ENCODE peak calls at places on chromosomes 16 and 17, in ten cellular contexts. U, N, Q, A, K, S, D, L, E and R are unnamed samples. For H3K4me1, the result is how much of the 10 kb centered on the place peaks cover.

GRCh38 chr17:48198950-48199541 is 91.5 kb downstream of the SNX11 start:
- DNase-seq in U (no peak), K (no peak), A (no peak), Q (no peak), D (no peak), N (no peak), S (no peak), E (no peak), L (peak), R (no peak)

GRCh38 chr17:76968707-76969597 is 100.7 kb downstream of the MGAT5B start:
- DNase-seq in L (no peak), N (peak), K (peak), E (peak), U (peak), Q (peak), S (no peak), D (peak), A (peak), R (peak)

GRCh38 chr17:3009411-3009920 is 53.9 kb downstream of the OR1D5 start:
- DNase-seq in Q (no peak), S (no peak), L (no peak), E (no peak), U (no peak), N (no peak), A (no peak), K (no peak), D (no peak), R (no peak)

GRCh38 chr16:66176731-66177130 is 189.8 kb upstream of the CDH5 start:
- DNase-seq in K (no peak), D (no peak), N (no peak), S (no peak), A (no peak), U (no peak), Q (no peak), L (no peak), E (no peak), R (no peak)

GRCh38 chr17:511001-511690 is 158.5 kb upstream of the RPH3AL start:
- DNase-seq in Q (no peak), N (no peak), L (no peak), S (peak), A (no peak), K (no peak), U (no peak), E (no peak), D (no peak), R (no peak)

GRCh38 chr16:229731-230281 is 557 bp upstream of the LUC7L start:
- DNase-seq in D (no peak), U (no peak), S (no peak), L (no peak), N (no peak), A (no peak), K (no peak), Q (no peak), E (no peak), R (no peak)

GRCh38 chr16:79717324-79717848 is 116.8 kb upstream of the MAF start:
- DNase-seq in S (no peak), N (no peak), K (no peak), U (no peak), D (no peak), Q (no peak), E (no peak), L (no peak), A (no peak), R (no peak)

GRCh38 chr17:49442051-49442450 is 27.4 kb upstream of the PHB1 start:
- DNase-seq in S (no peak), D (no peak), A (no peak), U (no peak), Q (no peak), N (no peak), E (no peak), L (no peak), K (no peak), R (no peak)

GRCh38 chr16:88381820-88382451 is 823 bp upstream of the ZNF469 start:
- DNase-seq in U (peak), S (no peak), L (no peak), A (no peak), N (no peak), E (peak), Q (no peak), K (peak), D (no peak), R (peak)

DNA sequence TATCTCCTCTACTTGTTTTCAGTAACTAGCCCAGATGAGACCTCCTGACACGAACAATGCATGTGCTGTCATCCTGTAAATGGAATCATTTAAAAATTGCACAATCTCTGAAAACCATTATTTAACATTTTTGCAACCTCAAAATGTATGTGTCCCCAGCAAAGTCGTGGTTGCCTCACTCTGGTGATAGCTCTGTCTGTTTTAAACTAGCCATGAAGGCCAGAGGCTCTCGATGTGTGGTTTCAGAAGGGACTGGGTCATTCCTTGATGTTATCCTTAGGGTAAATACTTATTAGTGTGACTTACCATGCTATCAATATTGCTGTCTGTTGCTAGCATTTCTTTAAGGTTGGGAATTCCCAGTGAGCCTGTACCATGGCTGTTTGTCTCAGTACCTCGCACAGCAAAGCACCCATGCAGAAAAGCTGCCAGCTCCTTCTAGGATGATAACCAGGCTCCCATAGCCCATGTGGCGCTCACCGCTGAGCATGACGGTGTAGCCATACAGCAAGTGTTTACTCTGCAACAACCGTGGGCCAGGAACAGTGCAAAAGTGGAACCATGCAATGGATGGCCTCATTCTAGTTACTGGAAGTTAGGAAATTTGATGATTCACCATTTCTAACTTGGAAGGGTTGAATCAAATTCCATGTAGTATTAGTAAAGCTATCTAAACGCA is 2.9 kb upstream of the PGS1 start:
- DNase-seq in D (no peak), Q (peak), A (no peak), K (no peak), L (no peak), S (peak), U (no peak), E (no peak), N (peak), R (no peak)
- H3K4me1 ChIP-seq in D (under half), Q (under half), A (under half), K (under half), L (under half), S (under half), U (under half), E (under half), N (under half), R (under half)

GRCh38 chr17:65074778-65075250 is 18.3 kb upstream of the GNA13 start:
- DNase-seq in A (no peak), Q (peak), K (no peak), U (peak), D (no peak), E (no peak), S (peak), L (peak), N (no peak), R (no peak)

GRCh38 chr17:65078441-65079160 is 22.1 kb upstream of the GNA13 start:
- DNase-seq in U (no peak), E (no peak), D (no peak), A (peak), Q (no peak), K (no peak), S (peak), L (no peak), N (no peak), R (no peak)

GRCh38 chr17:65085397-65085796 is 28.9 kb upstream of the GNA13 start:
- DNase-seq in A (no peak), Q (no peak), D (no peak), S (peak), U (no peak), L (no peak), N (no peak), E (peak), K (no peak), R (no peak)

GRCh38 chr17:65081439-65081838 is 24.9 kb upstream of the GNA13 start:
- DNase-seq in Q (no peak), U (no peak), S (no peak), K (no peak), L (no peak), N (no peak), E (no peak), A (no peak), D (no peak), R (no peak)

DNA sequence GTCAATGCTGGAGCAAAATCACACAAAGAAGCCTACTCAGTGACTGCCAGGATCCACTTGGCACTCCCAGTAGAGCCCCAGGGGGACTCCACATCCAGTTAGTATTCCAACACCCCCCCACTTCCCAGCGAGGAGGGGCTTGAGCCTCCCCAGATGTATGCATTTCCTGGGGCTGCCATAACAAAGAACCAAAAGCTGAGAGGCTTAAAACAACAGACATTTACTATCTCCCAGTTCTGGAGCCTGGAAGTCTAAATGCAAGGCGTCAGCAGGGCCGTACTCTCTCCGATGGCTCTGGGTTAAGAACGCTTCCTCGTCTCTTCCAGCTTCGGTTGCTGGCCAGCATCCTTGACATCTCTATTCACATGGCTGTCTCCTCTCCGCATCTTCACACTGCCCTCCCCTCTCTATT is 23.0 kb upstream of the GNA13 start:
- DNase-seq in L (no peak), K (no peak), S (no peak), D (no peak), A (no peak), N (no peak), U (no peak), Q (no peak), E (peak), R (no peak)
- H3K4me1 ChIP-seq in L (under half), K (under half), S (under half), D (under half), A (under half), N (under half), U (under half), Q (under half), E (under half), R (under half)

GRCh38 chr17:17783121-17783824 is 53.5 kb downstream of the SREBF1 start:
- DNase-seq in S (no peak), D (peak), K (peak), Q (peak), L (peak), E (peak), N (peak), U (peak), A (peak), R (peak)

GRCh38 chr17:17783825-17784598 is 52.8 kb downstream of the SREBF1 start:
- DNase-seq in U (peak), L (peak), E (peak), D (no peak), K (no peak), Q (peak), S (no peak), N (peak), A (peak), R (peak)

GRCh38 chr17:17782425-17783120 is 54.2 kb downstream of the SREBF1 start:
- DNase-seq in L (no peak), E (peak), K (peak), A (peak), U (peak), D (no peak), S (no peak), Q (peak), N (no peak), R (no peak)

GRCh38 chr17:17785407-17785806 is 51.4 kb downstream of the SREBF1 start:
- DNase-seq in L (no peak), E (no peak), A (no peak), D (no peak), N (no peak), K (no peak), Q (peak), U (no peak), S (no peak), R (no peak)

DNA sequence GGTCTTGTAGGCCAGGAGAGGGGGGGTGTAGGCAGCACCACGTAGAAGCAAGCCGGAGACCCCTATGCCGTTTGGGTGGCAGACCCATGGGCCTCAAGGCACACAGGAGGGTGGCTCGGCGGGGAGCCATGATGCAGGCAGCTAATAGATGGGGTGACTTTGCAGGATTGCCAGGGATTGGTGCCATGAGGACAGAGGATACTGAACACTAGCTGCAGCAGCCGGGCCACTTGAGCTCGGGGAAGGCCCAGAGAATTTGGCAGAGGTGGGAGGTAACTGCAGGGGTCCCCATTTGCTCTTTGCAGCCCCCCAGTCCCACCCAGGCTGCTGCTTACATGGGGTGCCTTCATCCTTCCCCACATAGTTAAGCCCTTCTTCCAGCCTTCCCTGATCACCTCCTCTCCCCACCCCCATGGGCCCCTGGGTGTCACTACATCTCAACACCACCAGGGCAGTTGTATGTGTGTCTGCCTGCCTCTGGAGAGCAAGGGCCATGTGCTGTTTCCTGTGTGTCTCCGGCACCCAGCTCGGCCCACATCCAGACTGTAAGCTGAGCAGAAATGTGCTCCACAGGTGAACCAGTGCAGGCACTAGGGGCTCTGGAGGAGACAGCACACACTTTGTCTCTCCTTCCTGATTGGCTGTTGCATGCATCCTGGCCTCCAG is 52.1 kb downstream of the SREBF1 start:
- DNase-seq in K (no peak), D (no peak), N (no peak), L (no peak), E (no peak), U (no peak), S (no peak), Q (no peak), A (peak), R (peak)
- H3K4me1 ChIP-seq in K (under half), D (under half), N (under half), L (under half), E (under half), U (under half), S (under half), Q (under half), A (half or more), R (under half)

GRCh38 chr17:73151888-73152633 is 12.7 kb upstream of the SSTR2 start:
- DNase-seq in E (no peak), Q (peak), K (no peak), L (no peak), D (no peak), A (no peak), U (no peak), N (no peak), S (no peak), R (no peak)

GRCh38 chr17:73156887-73157870 is 7.6 kb upstream of the SSTR2 start:
- DNase-seq in S (no peak), K (no peak), Q (no peak), D (no peak), N (no peak), L (no peak), U (peak), A (no peak), E (no peak), R (peak)

GRCh38 chr17:73158133-73158532 is 6.7 kb upstream of the SSTR2 start:
- DNase-seq in K (no peak), U (no peak), Q (no peak), D (no peak), S (no peak), N (no peak), L (no peak), A (no peak), E (no peak), R (no peak)

GRCh38 chr17:73155410-73156165 is 9.2 kb upstream of the SSTR2 start:
- DNase-seq in D (no peak), A (no peak), U (no peak), L (no peak), Q (peak), N (no peak), S (no peak), E (peak), K (no peak), R (peak)

GRCh38 chr17:73156166-73156840 is 8.5 kb upstream of the SSTR2 start:
- DNase-seq in K (peak), L (peak), U (peak), A (peak), N (peak), E (peak), S (peak), Q (peak), D (peak), R (peak)
- H3K4me1 ChIP-seq in K (under half), L (under half), U (under half), A (under half), N (under half), E (under half), S (under half), Q (under half), D (under half), R (under half)

GRCh38 chr17:45410144-45411091 is 22.3 kb downstream of the ARHGAP27 start:
- DNase-seq in A (no peak), L (no peak), U (no peak), D (peak), S (no peak), E (no peak), Q (no peak), K (no peak), N (no peak), R (no peak)
- H3K4me1 ChIP-seq in A (half or more), L (under half), U (under half), D (under half), S (under half), E (under half), Q (under half), K (under half), N (under half), R (under half)

GRCh38 chr17:10106067-10106466 is 92.3 kb downstream of the GAS7 start:
- DNase-seq in K (no peak), U (no peak), S (no peak), D (no peak), E (no peak), Q (no peak), A (no peak), L (no peak), N (no peak), R (no peak)

GRCh38 chr17:10103712-10104111 is 94.7 kb downstream of the GAS7 start:
- DNase-seq in A (no peak), U (no peak), D (no peak), L (no peak), S (no peak), Q (no peak), K (no peak), E (no peak), N (no peak), R (no peak)

GRCh38 chr17:10109146-10109545 is 89.3 kb downstream of the GAS7 start:
- DNase-seq in Q (no peak), K (no peak), U (no peak), S (no peak), D (no peak), L (no peak), E (no peak), N (no peak), A (no peak), R (no peak)

GRCh38 chr17:10105513-10106001 is 92.8 kb downstream of the GAS7 start:
- DNase-seq in D (no peak), N (no peak), S (peak), U (peak), K (no peak), L (no peak), A (no peak), E (no peak), Q (no peak), R (no peak)

GRCh38 chr17:10107320-10108165 is 90.9 kb downstream of the GAS7 start:
- DNase-seq in S (no peak), D (no peak), A (no peak), U (no peak), E (no peak), N (no peak), L (no peak), Q (no peak), K (no peak), R (no peak)
- H3K4me1 ChIP-seq in S (under half), D (under half), A (under half), U (under half), E (under half), N (under half), L (under half), Q (under half), K (under half), R (under half)

GRCh38 chr16:55499281-55499680 is 9.6 kb upstream of the LPCAT2 start:
- DNase-seq in A (no peak), L (no peak), K (no peak), S (no peak), E (no peak), D (no peak), N (no peak), Q (no peak), U (no peak), R (no peak)
- H3K4me1 ChIP-seq in A (under half), L (under half), K (half or more), S (under half), E (under half), D (under half), N (under half), Q (under half), U (under half), R (half or more)

DNA sequence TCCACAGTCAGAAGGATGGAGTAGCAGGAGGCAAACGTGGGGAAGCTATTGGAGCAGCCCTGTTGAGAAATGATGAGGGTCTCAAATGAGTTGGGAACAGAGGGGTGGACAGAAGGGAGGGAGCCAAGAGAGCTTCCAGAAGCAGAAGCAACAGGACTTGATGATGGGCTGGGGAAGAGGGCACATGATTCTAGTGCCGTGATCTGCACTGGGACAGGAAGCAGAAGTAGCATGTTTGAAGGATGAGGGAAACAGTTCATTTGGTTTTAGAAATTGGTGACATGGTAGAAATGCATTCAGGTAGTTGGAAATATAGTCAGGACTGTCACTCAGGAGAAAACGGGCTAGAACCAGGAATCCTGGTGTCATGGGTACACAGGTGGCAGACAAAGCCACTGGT is 19.4 kb downstream of the EMP2 start:
- DNase-seq in S (no peak), U (no peak), Q (no peak), E (no peak), D (no peak), K (no peak), A (no peak), L (no peak), N (no peak), R (no peak)
- H3K4me1 ChIP-seq in S (under half), U (under half), Q (under half), E (under half), D (under half), K (under half), A (half or more), L (under half), N (under half), R (under half)